ENCODE peak calls at places on chromosome 16, in nine cellular contexts. One of them, this sample, is unnamed.

GRCh38 chr16:57533618-57534336 is 2.6 kb downstream of the CCDC102A start:
- DNase-seq in endodermal cell: peak; percentile 46
- DNase-seq in left ventricle myocardium inferior: no peak
- DNase-seq in stomach: peak; percentile 34
- DNase-seq in AG04450: no peak
- DNase-seq in GM23338: no peak
- DNase-seq in upper lobe of left lung: no peak
- DNase-seq in heart left ventricle: peak; percentile 65
- DNase-seq in vagina: peak; percentile 94
- DNase-seq in this sample: no peak

GRCh38 chr16:82653550-82654511 is 27.1 kb downstream of the CDH13 start:
- DNase-seq in vagina: no peak
- DNase-seq in AG04450: peak; percentile 82
- DNase-seq in left ventricle myocardium inferior: no peak
- DNase-seq in GM23338: peak; percentile 7
- DNase-seq in heart left ventricle: no peak
- DNase-seq in endodermal cell: no peak
- DNase-seq in stomach: no peak
- DNase-seq in upper lobe of left lung: no peak
- DNase-seq in this sample: peak; percentile 32

GRCh38 chr16:86570542-86571196 is 4.0 kb downstream of the FOXC2 start:
- DNase-seq in left ventricle myocardium inferior: no peak
- DNase-seq in upper lobe of left lung: no peak
- DNase-seq in GM23338: peak; percentile 47
- DNase-seq in endodermal cell: peak; percentile 71
- DNase-seq in AG04450: no peak
- DNase-seq in vagina: no peak
- DNase-seq in stomach: no peak
- DNase-seq in heart left ventricle: no peak
- DNase-seq in this sample: no peak

GRCh38 chr16:49800441-49800840 is 55.5 kb downstream of the ZNF423 start:
- DNase-seq in upper lobe of left lung: no peak
- DNase-seq in heart left ventricle: no peak
- DNase-seq in stomach: no peak
- DNase-seq in endodermal cell: no peak
- DNase-seq in GM23338: no peak
- DNase-seq in vagina: no peak
- DNase-seq in AG04450: no peak
- DNase-seq in left ventricle myocardium inferior: no peak
- DNase-seq in this sample: no peak

GRCh38 chr16:68447721-68448359 is 468 bp downstream of the SMPD3 start:
- DNase-seq in GM23338: no peak
- DNase-seq in upper lobe of left lung: no peak
- DNase-seq in stomach: no peak
- DNase-seq in left ventricle myocardium inferior: no peak
- DNase-seq in AG04450: no peak
- DNase-seq in heart left ventricle: no peak
- DNase-seq in vagina: no peak
- DNase-seq in endodermal cell: no peak
- DNase-seq in this sample: no peak

GRCh38 chr16:71600822-71601221 is 23.9 kb upstream of the TAT start:
- DNase-seq in AG04450: no peak
- DNase-seq in endodermal cell: no peak
- DNase-seq in stomach: no peak
- DNase-seq in heart left ventricle: no peak
- DNase-seq in left ventricle myocardium inferior: no peak
- DNase-seq in vagina: no peak
- DNase-seq in GM23338: no peak
- DNase-seq in upper lobe of left lung: no peak
- DNase-seq in this sample: no peak

GRCh38 chr16:72956124-72957064 is 91.5 kb downstream of the ZFHX3 start:
- DNase-seq in endodermal cell: no peak
- DNase-seq in vagina: no peak
- DNase-seq in heart left ventricle: no peak
- DNase-seq in upper lobe of left lung: no peak
- DNase-seq in left ventricle myocardium inferior: no peak
- DNase-seq in GM23338: no peak
- DNase-seq in AG04450: no peak
- DNase-seq in stomach: no peak
- DNase-seq in this sample: no peak

GRCh38 chr16:83533193-83533592 is 274.6 kb upstream of the HSBP1 start:
- DNase-seq in stomach: no peak
- DNase-seq in left ventricle myocardium inferior: no peak
- DNase-seq in AG04450: no peak
- DNase-seq in GM23338: no peak
- DNase-seq in heart left ventricle: no peak
- DNase-seq in endodermal cell: no peak
- DNase-seq in vagina: no peak
- DNase-seq in upper lobe of left lung: no peak
- DNase-seq in this sample: no peak

GRCh38 chr16:4389051-4389955 is 17.7 kb downstream of the VASN start:
- DNase-seq in endodermal cell: peak; percentile 61
- DNase-seq in stomach: no peak
- DNase-seq in upper lobe of left lung: no peak
- DNase-seq in vagina: no peak
- DNase-seq in heart left ventricle: peak; percentile 66
- DNase-seq in left ventricle myocardium inferior: peak; percentile 35
- DNase-seq in GM23338: peak; percentile 25
- DNase-seq in AG04450: no peak
- DNase-seq in this sample: no peak

GRCh38 chr16:62036101-62036806 is at the start of gene CDH8:
- DNase-seq in vagina: no peak
- DNase-seq in heart left ventricle: peak; percentile 56
- DNase-seq in upper lobe of left lung: peak; percentile 85
- DNase-seq in endodermal cell: peak; percentile 90
- DNase-seq in AG04450: no peak
- DNase-seq in GM23338: peak; percentile 79
- DNase-seq in left ventricle myocardium inferior: no peak
- DNase-seq in stomach: no peak
- DNase-seq in this sample: no peak

GRCh38 chr16:57807968-57808528 is 5.8 kb upstream of the KIFC3 start:
- DNase-seq in heart left ventricle: peak; percentile 86
- DNase-seq in endodermal cell: peak; percentile 93
- DNase-seq in upper lobe of left lung: peak; percentile 95
- DNase-seq in left ventricle myocardium inferior: peak; percentile 82
- DNase-seq in stomach: peak; percentile 92
- DNase-seq in GM23338: peak; percentile 89
- DNase-seq in AG04450: peak; percentile 47
- DNase-seq in vagina: no peak
- DNase-seq in this sample: peak; percentile 63

GRCh38 chr16:70809392-70810060 is 8.6 kb upstream of the VAC14 start:
- DNase-seq in GM23338: no peak
- DNase-seq in heart left ventricle: no peak
- DNase-seq in endodermal cell: peak; percentile 28
- DNase-seq in left ventricle myocardium inferior: no peak
- DNase-seq in upper lobe of left lung: no peak
- DNase-seq in stomach: no peak
- DNase-seq in AG04450: no peak
- DNase-seq in vagina: no peak
- DNase-seq in this sample: no peak

GRCh38 chr16:56343661-56344517 is 81.5 kb downstream of the AMFR start:
- DNase-seq in vagina: no peak
- DNase-seq in GM23338: no peak
- DNase-seq in AG04450: no peak
- DNase-seq in endodermal cell: no peak
- DNase-seq in upper lobe of left lung: no peak
- DNase-seq in heart left ventricle: peak; percentile 56
- DNase-seq in left ventricle myocardium inferior: no peak
- DNase-seq in stomach: no peak
- DNase-seq in this sample: no peak

GRCh38 chr16:56347166-56347565 is 78.2 kb downstream of the AMFR start:
- DNase-seq in GM23338: no peak
- DNase-seq in stomach: no peak
- DNase-seq in vagina: no peak
- DNase-seq in upper lobe of left lung: no peak
- DNase-seq in heart left ventricle: peak; percentile 37
- DNase-seq in left ventricle myocardium inferior: no peak
- DNase-seq in AG04450: no peak
- DNase-seq in endodermal cell: no peak
- DNase-seq in this sample: no peak

GRCh38 chr16:56345406-56346050 is 79.8 kb downstream of the AMFR start:
- DNase-seq in endodermal cell: no peak
- DNase-seq in AG04450: no peak
- DNase-seq in left ventricle myocardium inferior: no peak
- DNase-seq in GM23338: no peak
- DNase-seq in heart left ventricle: peak; percentile 47
- DNase-seq in vagina: no peak
- DNase-seq in stomach: no peak
- DNase-seq in upper lobe of left lung: no peak
- DNase-seq in this sample: no peak

GRCh38 chr16:56346131-56346890 is 79.0 kb downstream of the AMFR start:
- DNase-seq in stomach: no peak
- DNase-seq in upper lobe of left lung: no peak
- DNase-seq in GM23338: no peak
- DNase-seq in vagina: no peak
- DNase-seq in heart left ventricle: peak; percentile 39
- DNase-seq in AG04450: no peak
- DNase-seq in endodermal cell: no peak
- DNase-seq in left ventricle myocardium inferior: no peak
- DNase-seq in this sample: no peak

DNA sequence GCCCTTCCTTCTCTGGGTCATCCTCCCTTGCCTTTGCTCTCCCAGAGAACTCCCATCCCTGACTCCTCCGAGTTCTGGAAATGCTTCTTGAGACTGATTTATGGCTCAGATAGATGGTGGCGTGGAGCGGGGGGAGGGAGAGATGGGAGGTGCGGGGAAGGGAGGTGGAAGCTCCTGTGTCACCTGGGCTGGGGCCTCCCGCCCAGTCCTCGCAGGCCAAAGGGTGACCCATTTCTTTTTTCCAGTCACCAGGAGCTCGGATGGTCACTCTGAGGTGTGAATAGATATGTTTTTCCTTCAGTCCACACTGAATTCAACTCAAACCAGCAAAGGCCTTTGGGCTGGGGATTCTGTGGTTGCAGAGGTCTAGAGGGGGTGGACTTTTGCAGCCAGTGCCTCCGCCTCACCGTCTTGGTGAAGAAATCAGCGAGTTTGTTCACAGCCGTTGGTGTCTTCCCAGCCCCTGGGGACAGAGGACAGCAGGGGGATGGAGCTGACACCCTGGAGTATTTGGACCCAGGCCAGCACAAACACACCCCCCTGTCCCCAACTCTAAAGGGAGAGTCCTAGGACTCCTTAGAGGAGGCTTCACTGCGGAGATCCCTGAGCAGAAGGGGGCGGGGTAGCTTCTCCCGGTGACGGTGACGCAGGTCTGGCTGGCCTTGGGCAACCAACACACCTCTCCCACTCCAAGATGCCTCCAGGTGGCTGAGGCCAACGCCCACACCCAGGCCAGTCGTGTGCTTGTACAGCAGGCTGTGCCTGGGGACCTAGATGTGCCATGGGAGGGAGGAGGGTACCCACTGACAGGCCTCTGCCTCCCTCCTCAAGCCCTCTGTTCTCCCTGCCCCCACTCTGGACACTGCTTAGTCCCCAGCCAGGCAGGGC is 80.6 kb downstream of the AMFR start:
- DNase-seq in upper lobe of left lung: no peak
- DNase-seq in stomach: no peak
- DNase-seq in vagina: no peak
- DNase-seq in endodermal cell: no peak
- DNase-seq in heart left ventricle: peak; percentile 40
- DNase-seq in left ventricle myocardium inferior: no peak
- DNase-seq in AG04450: no peak
- DNase-seq in GM23338: no peak
- DNase-seq in this sample: no peak
- TF ChIP-seq CTCF in upper lobe of left lung: no peak
- TF ChIP-seq CTCF in stomach: no peak
- TF ChIP-seq CTCF in vagina: no peak
- TF ChIP-seq CTCF in endodermal cell: no peak
- TF ChIP-seq CTCF in heart left ventricle: no peak
- TF ChIP-seq CTCF in left ventricle myocardium inferior: no peak
- TF ChIP-seq CTCF in AG04450: no peak
- TF ChIP-seq CTCF in GM23338: no peak
- TF ChIP-seq CTCF in this sample: no peak

GRCh38 chr16:11130978-11131665 is 124.9 kb downstream of the SOCS1 start:
- DNase-seq in left ventricle myocardium inferior: no peak
- DNase-seq in AG04450: no peak
- DNase-seq in GM23338: no peak
- DNase-seq in vagina: no peak
- DNase-seq in heart left ventricle: no peak
- DNase-seq in upper lobe of left lung: no peak
- DNase-seq in stomach: no peak
- DNase-seq in endodermal cell: no peak
- DNase-seq in this sample: no peak
- H3K27ac ChIP-seq in left ventricle myocardium inferior: peak overlapping the region; percentile 58
- H3K27ac ChIP-seq in AG04450: no peak overlapping the region
- H3K27ac ChIP-seq in GM23338: no peak overlapping the region
- H3K27ac ChIP-seq in vagina: peak overlapping the region; percentile 86
- H3K27ac ChIP-seq in heart left ventricle: no peak overlapping the region
- H3K27ac ChIP-seq in upper lobe of left lung: no peak overlapping the region
- H3K27ac ChIP-seq in stomach: peak overlapping the region; percentile 69
- H3K27ac ChIP-seq in endodermal cell: no peak overlapping the region
- H3K27ac ChIP-seq in this sample: no peak overlapping the region

GRCh38 chr16:53132406-53132805 is 77.6 kb downstream of the CHD9 start:
- DNase-seq in endodermal cell: no peak
- DNase-seq in stomach: no peak
- DNase-seq in GM23338: no peak
- DNase-seq in AG04450: no peak
- DNase-seq in left ventricle myocardium inferior: no peak
- DNase-seq in upper lobe of left lung: no peak
- DNase-seq in heart left ventricle: no peak
- DNase-seq in vagina: no peak
- DNase-seq in this sample: no peak

GRCh38 chr16:53131050-53131362 is 76.2 kb downstream of the CHD9 start:
- DNase-seq in stomach: peak; percentile 31
- DNase-seq in AG04450: no peak
- DNase-seq in heart left ventricle: no peak
- DNase-seq in upper lobe of left lung: no peak
- DNase-seq in left ventricle myocardium inferior: no peak
- DNase-seq in vagina: no peak
- DNase-seq in GM23338: no peak
- DNase-seq in endodermal cell: no peak
- DNase-seq in this sample: no peak

GRCh38 chr16:53131363-53132071 is 76.7 kb downstream of the CHD9 start:
- DNase-seq in GM23338: peak; percentile 53
- DNase-seq in left ventricle myocardium inferior: peak; percentile 59
- DNase-seq in endodermal cell: peak; percentile 73
- DNase-seq in AG04450: no peak
- DNase-seq in upper lobe of left lung: peak; percentile 91
- DNase-seq in heart left ventricle: peak; percentile 84
- DNase-seq in vagina: no peak
- DNase-seq in stomach: peak; percentile 72
- DNase-seq in this sample: peak; percentile 32

GRCh38 chr16:53130193-53131049 is 75.6 kb downstream of the CHD9 start:
- DNase-seq in left ventricle myocardium inferior: peak; percentile 98
- DNase-seq in GM23338: peak; percentile 95
- DNase-seq in stomach: peak; percentile 97
- DNase-seq in endodermal cell: peak; percentile 97
- DNase-seq in AG04450: peak; percentile 87
- DNase-seq in heart left ventricle: peak; percentile 99
- DNase-seq in vagina: no peak
- DNase-seq in upper lobe of left lung: peak; percentile 99
- DNase-seq in this sample: peak; percentile 86

GRCh38 chr16:53129281-53130192 is 74.7 kb downstream of the CHD9 start:
- DNase-seq in AG04450: peak; percentile 48
- DNase-seq in GM23338: peak; percentile 45
- DNase-seq in endodermal cell: no peak
- DNase-seq in heart left ventricle: no peak
- DNase-seq in upper lobe of left lung: no peak
- DNase-seq in left ventricle myocardium inferior: no peak
- DNase-seq in vagina: no peak
- DNase-seq in stomach: no peak
- DNase-seq in this sample: no peak
- TF ChIP-seq CTCF in AG04450: no peak
- TF ChIP-seq CTCF in GM23338: no peak
- TF ChIP-seq CTCF in endodermal cell: no peak
- TF ChIP-seq CTCF in heart left ventricle: no peak
- TF ChIP-seq CTCF in upper lobe of left lung: no peak
- TF ChIP-seq CTCF in left ventricle myocardium inferior: no peak
- TF ChIP-seq CTCF in vagina: no peak
- TF ChIP-seq CTCF in stomach: peak; percentile 9
- TF ChIP-seq CTCF in this sample: no peak

GRCh38 chr16:1863681-1864460 is 8.1 kb downstream of the MEIOB start:
- DNase-seq in endodermal cell: no peak
- DNase-seq in stomach: no peak
- DNase-seq in left ventricle myocardium inferior: no peak
- DNase-seq in GM23338: peak; percentile 49
- DNase-seq in AG04450: no peak
- DNase-seq in vagina: no peak
- DNase-seq in heart left ventricle: no peak
- DNase-seq in upper lobe of left lung: no peak
- DNase-seq in this sample: no peak
- H3K27ac ChIP-seq in endodermal cell: no peak overlapping the region
- H3K27ac ChIP-seq in stomach: no peak overlapping the region
- H3K27ac ChIP-seq in left ventricle myocardium inferior: no peak overlapping the region
- H3K27ac ChIP-seq in GM23338: no peak overlapping the region
- H3K27ac ChIP-seq in AG04450: no peak overlapping the region
- H3K27ac ChIP-seq in vagina: no peak overlapping the region
- H3K27ac ChIP-seq in heart left ventricle: no peak overlapping the region
- H3K27ac ChIP-seq in upper lobe of left lung: no peak overlapping the region
- H3K27ac ChIP-seq in this sample: no peak overlapping the region

This sample was measured in CD4-positive, alpha-beta T cell.